ENCODE peak calls at places on chromosomes 7 and 10, in nine cellular contexts. One of them, this sample, is unnamed.

GRCh38 chr7:55066479-55066878 is 47.7 kb downstream of the EGFR start:
- DNase-seq in heart left ventricle: no peak
- DNase-seq in ovary: no peak
- DNase-seq in neuronal stem cell: no peak
- DNase-seq in H1: no peak
- DNase-seq in psoas muscle: no peak
- DNase-seq in right atrium auricular region: no peak
- DNase-seq in aorta: no peak
- DNase-seq in GM23338: peak; percentile 46
- DNase-seq in this sample: no peak

GRCh38 chr10:81873932-81874816 is 820 bp upstream of the NRG3 start:
- DNase-seq in H1: peak; percentile 86
- DNase-seq in right atrium auricular region: no peak
- DNase-seq in neuronal stem cell: peak; percentile 85
- DNase-seq in aorta: peak; percentile 62
- DNase-seq in GM23338: peak; percentile 92
- DNase-seq in ovary: no peak
- DNase-seq in psoas muscle: peak; percentile 56
- DNase-seq in heart left ventricle: peak; percentile 30
- DNase-seq in this sample: peak; percentile 29

GRCh38 chr10:87864497-87865059 is 1.2 kb downstream of the PTEN start:
- DNase-seq in neuronal stem cell: peak; percentile 2
- DNase-seq in aorta: no peak
- DNase-seq in right atrium auricular region: no peak
- DNase-seq in ovary: no peak
- DNase-seq in GM23338: no peak
- DNase-seq in heart left ventricle: no peak
- DNase-seq in psoas muscle: no peak
- DNase-seq in H1: no peak
- DNase-seq in this sample: no peak

GRCh38 chr10:5419466-5420094 is 7.2 kb downstream of the NET1 start:
- DNase-seq in right atrium auricular region: no peak
- DNase-seq in heart left ventricle: no peak
- DNase-seq in GM23338: no peak
- DNase-seq in H1: no peak
- DNase-seq in psoas muscle: no peak
- DNase-seq in neuronal stem cell: no peak
- DNase-seq in ovary: no peak
- DNase-seq in aorta: no peak
- DNase-seq in this sample: no peak

GRCh38 chr7:101017099-101017777 is 2.6 kb upstream of the MUC17 start:
- DNase-seq in ovary: peak; percentile 82
- DNase-seq in right atrium auricular region: peak; percentile 84
- DNase-seq in GM23338: peak; percentile 86
- DNase-seq in psoas muscle: peak; percentile 79
- DNase-seq in H1: peak; percentile 72
- DNase-seq in neuronal stem cell: peak; percentile 65
- DNase-seq in aorta: peak; percentile 87
- DNase-seq in heart left ventricle: peak; percentile 71
- DNase-seq in this sample: peak; percentile 69

GRCh38 chr10:86017841-86018734 is 348.5 kb downstream of the GRID1 start:
- DNase-seq in ovary: no peak
- DNase-seq in H1: no peak
- DNase-seq in aorta: no peak
- DNase-seq in neuronal stem cell: no peak
- DNase-seq in psoas muscle: no peak
- DNase-seq in GM23338: no peak
- DNase-seq in right atrium auricular region: no peak
- DNase-seq in heart left ventricle: peak; percentile 71
- DNase-seq in this sample: peak; percentile 75

GRCh38 chr7:155645652-155646051 is 1.2 kb downstream of the RBM33 start:
- DNase-seq in right atrium auricular region: no peak
- DNase-seq in psoas muscle: no peak
- DNase-seq in ovary: no peak
- DNase-seq in H1: no peak
- DNase-seq in neuronal stem cell: no peak
- DNase-seq in heart left ventricle: no peak
- DNase-seq in GM23338: no peak
- DNase-seq in aorta: no peak
- DNase-seq in this sample: no peak

GRCh38 chr7:45189151-45189970 is 31.8 kb downstream of the RAMP3 start:
- DNase-seq in aorta: no peak
- DNase-seq in H1: no peak
- DNase-seq in psoas muscle: no peak
- DNase-seq in neuronal stem cell: no peak
- DNase-seq in ovary: no peak
- DNase-seq in right atrium auricular region: peak; percentile 46
- DNase-seq in heart left ventricle: no peak
- DNase-seq in GM23338: no peak
- DNase-seq in this sample: no peak

GRCh38 chr10:87976101-87976743 is 112.8 kb downstream of the PTEN start:
- DNase-seq in ovary: no peak
- DNase-seq in psoas muscle: no peak
- DNase-seq in aorta: no peak
- DNase-seq in heart left ventricle: no peak
- DNase-seq in neuronal stem cell: no peak
- DNase-seq in GM23338: no peak
- DNase-seq in H1: no peak
- DNase-seq in right atrium auricular region: no peak
- DNase-seq in this sample: no peak

GRCh38 chr7:84218681-84219080 is 24.1 kb upstream of the SEMA3A start:
- DNase-seq in aorta: no peak
- DNase-seq in heart left ventricle: no peak
- DNase-seq in neuronal stem cell: no peak
- DNase-seq in ovary: no peak
- DNase-seq in H1: no peak
- DNase-seq in GM23338: no peak
- DNase-seq in right atrium auricular region: no peak
- DNase-seq in psoas muscle: no peak
- DNase-seq in this sample: no peak

GRCh38 chr10:22652988-22653431 is 61.4 kb downstream of the PIP4K2A start:
- DNase-seq in right atrium auricular region: no peak
- DNase-seq in psoas muscle: no peak
- DNase-seq in H1: no peak
- DNase-seq in heart left ventricle: no peak
- DNase-seq in GM23338: no peak
- DNase-seq in neuronal stem cell: no peak
- DNase-seq in ovary: no peak
- DNase-seq in aorta: no peak
- DNase-seq in this sample: no peak

GRCh38 chr7:51278797-51279196 is 37.8 kb downstream of the COBL start:
- DNase-seq in H1: peak; percentile 35
- DNase-seq in right atrium auricular region: no peak
- DNase-seq in psoas muscle: peak; percentile 77
- DNase-seq in aorta: no peak
- DNase-seq in neuronal stem cell: no peak
- DNase-seq in GM23338: no peak
- DNase-seq in heart left ventricle: no peak
- DNase-seq in ovary: no peak
- DNase-seq in this sample: no peak

GRCh38 chr7:128770238-128770637 is 5.4 kb downstream of the OPN1SW start:
- DNase-seq in aorta: no peak
- DNase-seq in H1: no peak
- DNase-seq in heart left ventricle: no peak
- DNase-seq in GM23338: no peak
- DNase-seq in ovary: no peak
- DNase-seq in right atrium auricular region: no peak
- DNase-seq in neuronal stem cell: no peak
- DNase-seq in psoas muscle: no peak
- DNase-seq in this sample: no peak

GRCh38 chr7:157951300-157952049 is 614.7 kb downstream of the DNAJB6 start:
- DNase-seq in aorta: no peak
- DNase-seq in heart left ventricle: no peak
- DNase-seq in right atrium auricular region: no peak
- DNase-seq in H1: no peak
- DNase-seq in GM23338: no peak
- DNase-seq in neuronal stem cell: no peak
- DNase-seq in psoas muscle: no peak
- DNase-seq in ovary: no peak
- DNase-seq in this sample: no peak

GRCh38 chr10:24444337-24444736 is 235.4 kb downstream of the KIAA1217 start:
- DNase-seq in H1: no peak
- DNase-seq in right atrium auricular region: no peak
- DNase-seq in GM23338: no peak
- DNase-seq in aorta: no peak
- DNase-seq in neuronal stem cell: no peak
- DNase-seq in heart left ventricle: no peak
- DNase-seq in psoas muscle: no peak
- DNase-seq in ovary: no peak
- DNase-seq in this sample: no peak

GRCh38 chr7:80705164-80705781 is 66.8 kb downstream of the CD36 start:
- DNase-seq in H1: no peak
- DNase-seq in right atrium auricular region: no peak
- DNase-seq in neuronal stem cell: no peak
- DNase-seq in ovary: no peak
- DNase-seq in heart left ventricle: no peak
- DNase-seq in GM23338: no peak
- DNase-seq in aorta: no peak
- DNase-seq in psoas muscle: no peak
- DNase-seq in this sample: no peak

DNA sequence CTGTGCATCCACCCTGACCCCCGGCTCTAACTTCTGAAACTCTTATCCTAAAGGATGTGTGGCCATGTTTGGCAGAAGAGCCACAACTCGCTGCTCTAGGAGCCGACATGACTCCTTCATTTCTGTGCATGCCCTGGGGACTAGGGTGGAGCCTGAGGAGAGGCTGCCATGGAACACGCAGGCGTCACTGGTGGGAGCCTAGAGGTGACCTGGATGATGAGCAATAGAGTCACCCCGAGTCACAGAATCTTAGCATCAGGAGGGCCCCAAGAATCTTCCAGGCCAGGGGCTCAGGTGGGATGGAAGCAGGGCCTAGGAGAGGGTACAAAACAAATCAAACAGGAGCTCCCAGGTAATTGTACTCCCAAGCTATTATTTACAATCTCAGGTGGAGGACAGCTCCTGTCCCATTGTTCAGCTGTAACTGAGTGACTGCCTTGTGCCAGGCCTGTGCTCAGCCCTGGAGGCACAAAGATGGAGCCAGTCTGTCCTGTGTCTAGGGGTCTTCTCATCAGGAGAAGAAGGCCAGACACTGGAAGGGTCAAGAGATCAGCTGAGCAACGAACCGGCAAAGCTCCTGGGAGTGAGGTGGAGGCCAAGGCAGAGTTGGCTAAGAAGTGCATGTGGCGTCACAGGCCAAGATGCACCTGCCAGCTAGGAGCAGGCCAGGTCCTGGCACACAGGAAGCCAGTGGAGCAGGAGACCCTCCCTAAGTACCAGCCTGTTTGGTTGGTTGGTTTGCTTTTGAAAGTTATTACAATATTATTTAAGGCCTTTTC is 5.8 kb upstream of the ZNF22 start:
- DNase-seq in aorta: peak; percentile 46
- DNase-seq in heart left ventricle: peak; percentile 8
- DNase-seq in neuronal stem cell: no peak
- DNase-seq in psoas muscle: peak; percentile 71
- DNase-seq in H1: peak; percentile 41
- DNase-seq in right atrium auricular region: no peak
- DNase-seq in GM23338: no peak
- DNase-seq in ovary: peak; percentile 36
- DNase-seq in this sample: no peak
- H3K4me1 ChIP-seq in aorta: peaks cover 15% of the 10 kb centered on the region
- H3K4me1 ChIP-seq in heart left ventricle: peaks cover 59% of the 10 kb centered on the region
- H3K4me1 ChIP-seq in neuronal stem cell: no peaks in the 10 kb centered on the region
- H3K4me1 ChIP-seq in psoas muscle: peaks cover 41% of the 10 kb centered on the region
- H3K4me1 ChIP-seq in H1: peaks cover 26% of the 10 kb centered on the region
- H3K4me1 ChIP-seq in right atrium auricular region: peaks cover 7% of the 10 kb centered on the region
- H3K4me1 ChIP-seq in GM23338: peaks cover 22% of the 10 kb centered on the region
- H3K4me1 ChIP-seq in ovary: peaks cover 51% of the 10 kb centered on the region
- H3K4me1 ChIP-seq in this sample: peaks cover 100% of the 10 kb centered on the region

GRCh38 chr10:19294233-19294632 is 245.6 kb downstream of the MALRD1 start:
- DNase-seq in psoas muscle: no peak
- DNase-seq in heart left ventricle: no peak
- DNase-seq in aorta: no peak
- DNase-seq in neuronal stem cell: no peak
- DNase-seq in right atrium auricular region: no peak
- DNase-seq in H1: no peak
- DNase-seq in ovary: no peak
- DNase-seq in GM23338: no peak
- DNase-seq in this sample: no peak
- H3K4me1 ChIP-seq in psoas muscle: no peaks in the 10 kb centered on the region
- H3K4me1 ChIP-seq in heart left ventricle: no peaks in the 10 kb centered on the region
- H3K4me1 ChIP-seq in aorta: no peaks in the 10 kb centered on the region
- H3K4me1 ChIP-seq in neuronal stem cell: no peaks in the 10 kb centered on the region
- H3K4me1 ChIP-seq in right atrium auricular region: no peaks in the 10 kb centered on the region
- H3K4me1 ChIP-seq in H1: peaks cover 3% of the 10 kb centered on the region
- H3K4me1 ChIP-seq in ovary: no peaks in the 10 kb centered on the region
- H3K4me1 ChIP-seq in GM23338: peaks cover 6% of the 10 kb centered on the region
- H3K4me1 ChIP-seq in this sample: no peaks in the 10 kb centered on the region

GRCh38 chr7:16114071-16114470 is 307.3 kb downstream of the CRPPA start:
- DNase-seq in H1: no peak
- DNase-seq in psoas muscle: no peak
- DNase-seq in neuronal stem cell: no peak
- DNase-seq in ovary: no peak
- DNase-seq in GM23338: no peak
- DNase-seq in aorta: no peak
- DNase-seq in heart left ventricle: no peak
- DNase-seq in right atrium auricular region: no peak
- DNase-seq in this sample: no peak

GRCh38 chr7:16113058-16113457 is 308.3 kb downstream of the CRPPA start:
- DNase-seq in heart left ventricle: no peak
- DNase-seq in ovary: no peak
- DNase-seq in aorta: no peak
- DNase-seq in psoas muscle: no peak
- DNase-seq in H1: no peak
- DNase-seq in GM23338: no peak
- DNase-seq in neuronal stem cell: no peak
- DNase-seq in right atrium auricular region: no peak
- DNase-seq in this sample: no peak

GRCh38 chr7:16114633-16115032 is 306.7 kb downstream of the CRPPA start:
- DNase-seq in neuronal stem cell: no peak
- DNase-seq in ovary: no peak
- DNase-seq in aorta: no peak
- DNase-seq in heart left ventricle: no peak
- DNase-seq in psoas muscle: no peak
- DNase-seq in right atrium auricular region: no peak
- DNase-seq in H1: no peak
- DNase-seq in GM23338: peak; percentile 21
- DNase-seq in this sample: no peak

DNA sequence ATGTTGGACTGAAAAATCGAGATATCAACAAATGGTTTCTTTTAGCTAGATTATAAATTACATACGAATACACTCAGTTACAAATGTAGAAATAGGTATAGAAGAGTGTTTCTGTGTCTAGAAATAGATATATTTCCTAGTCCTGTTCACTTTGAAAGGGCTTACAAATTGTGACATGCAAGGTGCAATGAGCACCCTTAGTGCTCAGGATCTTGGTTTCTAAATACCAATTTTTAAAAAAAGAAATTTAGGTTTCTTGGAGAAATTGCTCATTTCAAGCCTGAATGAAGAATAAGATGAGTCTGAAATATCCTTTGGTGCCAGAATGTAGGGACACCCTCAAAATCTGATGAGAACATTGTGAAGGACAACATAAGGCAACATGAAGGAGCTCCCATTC is 306.0 kb downstream of the CRPPA start:
- DNase-seq in aorta: no peak
- DNase-seq in GM23338: no peak
- DNase-seq in ovary: no peak
- DNase-seq in heart left ventricle: no peak
- DNase-seq in neuronal stem cell: no peak
- DNase-seq in right atrium auricular region: no peak
- DNase-seq in H1: no peak
- DNase-seq in psoas muscle: no peak
- DNase-seq in this sample: no peak
- H3K4me1 ChIP-seq in aorta: no peaks in the 10 kb centered on the region
- H3K4me1 ChIP-seq in GM23338: no peaks in the 10 kb centered on the region
- H3K4me1 ChIP-seq in ovary: no peaks in the 10 kb centered on the region
- H3K4me1 ChIP-seq in heart left ventricle: no peaks in the 10 kb centered on the region
- H3K4me1 ChIP-seq in neuronal stem cell: peaks cover 4% of the 10 kb centered on the region
- H3K4me1 ChIP-seq in right atrium auricular region: no peaks in the 10 kb centered on the region
- H3K4me1 ChIP-seq in H1: no peaks in the 10 kb centered on the region
- H3K4me1 ChIP-seq in psoas muscle: no peaks in the 10 kb centered on the region
- H3K4me1 ChIP-seq in this sample: no peaks in the 10 kb centered on the region

GRCh38 chr7:26646666-26647065 is 217.7 kb downstream of the SKAP2 start:
- DNase-seq in H1: no peak
- DNase-seq in ovary: no peak
- DNase-seq in heart left ventricle: no peak
- DNase-seq in aorta: no peak
- DNase-seq in neuronal stem cell: no peak
- DNase-seq in GM23338: no peak
- DNase-seq in psoas muscle: no peak
- DNase-seq in right atrium auricular region: no peak
- DNase-seq in this sample: no peak
- H3K4me1 ChIP-seq in H1: no peaks in the 10 kb centered on the region
- H3K4me1 ChIP-seq in ovary: no peaks in the 10 kb centered on the region
- H3K4me1 ChIP-seq in heart left ventricle: no peaks in the 10 kb centered on the region
- H3K4me1 ChIP-seq in aorta: no peaks in the 10 kb centered on the region
- H3K4me1 ChIP-seq in neuronal stem cell: peaks cover 4% of the 10 kb centered on the region
- H3K4me1 ChIP-seq in GM23338: no peaks in the 10 kb centered on the region
- H3K4me1 ChIP-seq in psoas muscle: no peaks in the 10 kb centered on the region
- H3K4me1 ChIP-seq in right atrium auricular region: no peaks in the 10 kb centered on the region
- H3K4me1 ChIP-seq in this sample: no peaks in the 10 kb centered on the region

This sample was measured in left ventricle myocardium inferior.